ENCODE peak calls at places on chromosomes 6 and 20, in nine cellular contexts. One of them, this sample, is unnamed.

GRCh38 chr6:110323004-110323657 is 35.0 kb downstream of the METTL24 start:
- DNase-seq in psoas muscle: no peak
- DNase-seq in MM.1S: no peak
- DNase-seq in hepatocyte: no peak
- DNase-seq in left ventricle myocardium inferior: no peak
- DNase-seq in uterus: no peak
- DNase-seq in BE2C: no peak
- DNase-seq in right lobe of liver: no peak
- DNase-seq in endodermal cell: peak; percentile 91
- DNase-seq in this sample: no peak

GRCh38 chr6:128638817-128639216 is 118.4 kb upstream of the PTPRK start:
- DNase-seq in psoas muscle: no peak
- DNase-seq in MM.1S: no peak
- DNase-seq in hepatocyte: no peak
- DNase-seq in left ventricle myocardium inferior: no peak
- DNase-seq in uterus: no peak
- DNase-seq in BE2C: no peak
- DNase-seq in right lobe of liver: no peak
- DNase-seq in endodermal cell: no peak
- DNase-seq in this sample: no peak

GRCh38 chr6:2127484-2127911 is 117.9 kb downstream of the GMDS start:
- DNase-seq in psoas muscle: peak; percentile 32
- DNase-seq in MM.1S: no peak
- DNase-seq in hepatocyte: no peak
- DNase-seq in left ventricle myocardium inferior: peak; percentile 55
- DNase-seq in uterus: peak; percentile 33
- DNase-seq in BE2C: no peak
- DNase-seq in right lobe of liver: peak; percentile 68
- DNase-seq in endodermal cell: no peak
- DNase-seq in this sample: peak; percentile 70

GRCh38 chr20:62739067-62739466 is 30.4 kb downstream of the NTSR1 start:
- DNase-seq in psoas muscle: no peak
- DNase-seq in MM.1S: no peak
- DNase-seq in hepatocyte: no peak
- DNase-seq in left ventricle myocardium inferior: peak; percentile 4
- DNase-seq in uterus: no peak
- DNase-seq in BE2C: no peak
- DNase-seq in right lobe of liver: peak; percentile 42
- DNase-seq in endodermal cell: no peak
- DNase-seq in this sample: peak; percentile 60

GRCh38 chr20:58214310-58214709 is 14.1 kb downstream of the ANKRD60 start:
- DNase-seq in psoas muscle: no peak
- DNase-seq in MM.1S: no peak
- DNase-seq in hepatocyte: no peak
- DNase-seq in left ventricle myocardium inferior: no peak
- DNase-seq in uterus: no peak
- DNase-seq in BE2C: no peak
- DNase-seq in right lobe of liver: no peak
- DNase-seq in endodermal cell: no peak
- DNase-seq in this sample: no peak

GRCh38 chr20:59118855-59119254 is 44.8 kb upstream of the ZNF831 start:
- DNase-seq in psoas muscle: no peak
- DNase-seq in MM.1S: no peak
- DNase-seq in hepatocyte: no peak
- DNase-seq in left ventricle myocardium inferior: no peak
- DNase-seq in uterus: no peak
- DNase-seq in BE2C: no peak
- DNase-seq in right lobe of liver: no peak
- DNase-seq in endodermal cell: no peak
- DNase-seq in this sample: no peak

GRCh38 chr6:30814137-30815084 is 69.9 kb upstream of the DDR1 start:
- DNase-seq in psoas muscle: no peak
- DNase-seq in MM.1S: no peak
- DNase-seq in hepatocyte: peak; percentile 60
- DNase-seq in left ventricle myocardium inferior: no peak
- DNase-seq in uterus: no peak
- DNase-seq in BE2C: no peak
- DNase-seq in right lobe of liver: no peak
- DNase-seq in endodermal cell: peak; percentile 71
- DNase-seq in this sample: no peak

GRCh38 chr20:61806995-61807394 is 258.7 kb downstream of the TAF4 start:
- DNase-seq in psoas muscle: no peak
- DNase-seq in MM.1S: no peak
- DNase-seq in hepatocyte: no peak
- DNase-seq in left ventricle myocardium inferior: peak; percentile 6
- DNase-seq in uterus: no peak
- DNase-seq in BE2C: no peak
- DNase-seq in right lobe of liver: peak; percentile 42
- DNase-seq in endodermal cell: no peak
- DNase-seq in this sample: peak; percentile 55

GRCh38 chr20:24795444-24795843 is 153.6 kb upstream of the CST7 start:
- DNase-seq in psoas muscle: no peak
- DNase-seq in MM.1S: no peak
- DNase-seq in hepatocyte: no peak
- DNase-seq in left ventricle myocardium inferior: no peak
- DNase-seq in uterus: no peak
- DNase-seq in BE2C: no peak
- DNase-seq in right lobe of liver: no peak
- DNase-seq in endodermal cell: no peak
- DNase-seq in this sample: no peak

GRCh38 chr6:169454204-169454871 is 200.7 kb upstream of the THBS2 start:
- DNase-seq in psoas muscle: peak; percentile 45
- DNase-seq in MM.1S: no peak
- DNase-seq in hepatocyte: peak; percentile 63
- DNase-seq in left ventricle myocardium inferior: no peak
- DNase-seq in uterus: peak; percentile 76
- DNase-seq in BE2C: no peak
- DNase-seq in right lobe of liver: no peak
- DNase-seq in endodermal cell: no peak
- DNase-seq in this sample: no peak

GRCh38 chr6:85449818-85450577 is at the start of gene NT5E:
- DNase-seq in psoas muscle: peak; percentile 80
- DNase-seq in MM.1S: peak; percentile 86
- DNase-seq in hepatocyte: peak; percentile 59
- DNase-seq in left ventricle myocardium inferior: peak; percentile 74
- DNase-seq in uterus: peak; percentile 83
- DNase-seq in BE2C: peak; percentile 84
- DNase-seq in right lobe of liver: peak; percentile 94
- DNase-seq in endodermal cell: peak; percentile 93
- DNase-seq in this sample: peak; percentile 88

GRCh38 chr20:63736893-63737689 is 627 bp downstream of the LIME1 start:
- DNase-seq in psoas muscle: no peak
- DNase-seq in MM.1S: peak; percentile 62
- DNase-seq in hepatocyte: peak; percentile 37
- DNase-seq in left ventricle myocardium inferior: no peak
- DNase-seq in uterus: no peak
- DNase-seq in BE2C: peak; percentile 12
- DNase-seq in right lobe of liver: peak; percentile 71
- DNase-seq in endodermal cell: peak; percentile 76
- DNase-seq in this sample: peak; percentile 69

GRCh38 chr6:100484474-100484873 is 19.8 kb upstream of the SIM1 start:
- DNase-seq in psoas muscle: no peak
- DNase-seq in MM.1S: peak; percentile 52
- DNase-seq in hepatocyte: no peak
- DNase-seq in left ventricle myocardium inferior: no peak
- DNase-seq in uterus: no peak
- DNase-seq in BE2C: no peak
- DNase-seq in right lobe of liver: no peak
- DNase-seq in endodermal cell: no peak
- DNase-seq in this sample: no peak

GRCh38 chr6:34194770-34195169 is 41.9 kb upstream of the HMGA1 start:
- DNase-seq in psoas muscle: no peak
- DNase-seq in MM.1S: no peak
- DNase-seq in hepatocyte: no peak
- DNase-seq in left ventricle myocardium inferior: no peak
- DNase-seq in uterus: no peak
- DNase-seq in BE2C: no peak
- DNase-seq in right lobe of liver: no peak
- DNase-seq in endodermal cell: peak; percentile 59
- DNase-seq in this sample: no peak
- TF ChIP-seq CTCF in psoas muscle: no peak
- TF ChIP-seq CTCF in MM.1S: no peak
- TF ChIP-seq CTCF in hepatocyte: no peak
- TF ChIP-seq CTCF in left ventricle myocardium inferior: no peak
- TF ChIP-seq CTCF in uterus: no peak
- TF ChIP-seq CTCF in BE2C: no peak
- TF ChIP-seq CTCF in right lobe of liver: no peak
- TF ChIP-seq CTCF in endodermal cell: peak; percentile 63
- TF ChIP-seq CTCF in this sample: no peak

DNA sequence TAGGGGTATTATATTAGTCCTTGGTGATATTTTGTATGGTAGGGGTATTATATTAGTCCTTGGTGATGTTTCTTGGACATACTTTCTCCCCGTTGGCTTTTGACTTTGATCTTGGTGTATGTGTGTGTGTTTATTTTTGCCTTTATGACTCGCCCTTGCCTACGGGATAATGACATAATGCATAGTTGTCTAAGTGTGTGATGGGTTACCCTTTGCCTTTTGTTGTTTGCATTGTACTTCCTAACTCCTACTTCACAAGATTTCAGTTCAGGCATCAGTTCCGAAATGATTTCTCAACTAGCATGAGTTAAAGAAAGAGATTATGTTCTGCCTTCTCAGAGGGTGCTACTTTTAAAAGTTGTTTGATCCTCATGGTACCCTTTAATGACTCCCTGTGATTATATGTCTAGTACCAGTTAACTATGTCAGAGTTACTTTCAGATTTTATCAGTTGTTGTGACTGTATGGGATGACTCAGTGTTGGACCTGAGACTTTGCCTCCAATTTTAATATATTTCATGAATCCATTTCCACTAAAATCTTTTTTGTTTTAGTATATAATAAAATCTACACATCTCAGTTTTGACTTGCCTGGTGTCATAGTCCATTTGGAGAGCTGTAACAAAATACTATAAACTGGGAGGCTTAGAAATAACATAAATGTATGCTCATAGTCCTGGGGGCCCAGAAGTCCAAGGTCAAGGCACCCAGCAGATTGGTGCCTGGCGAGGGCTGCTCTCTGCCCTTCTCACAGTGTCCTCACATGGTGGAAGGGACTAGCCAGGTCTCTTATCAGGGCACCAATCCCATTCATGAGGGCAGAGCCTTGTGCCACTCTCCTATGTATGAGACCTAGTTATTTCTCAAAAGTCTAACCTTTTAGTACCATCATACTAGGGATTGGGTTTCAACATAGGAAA is 34.1 kb downstream of the CDYL start:
- DNase-seq in psoas muscle: no peak
- DNase-seq in MM.1S: no peak
- DNase-seq in hepatocyte: no peak
- DNase-seq in left ventricle myocardium inferior: no peak
- DNase-seq in uterus: no peak
- DNase-seq in BE2C: no peak
- DNase-seq in right lobe of liver: no peak
- DNase-seq in endodermal cell: no peak
- DNase-seq in this sample: no peak
- H3K9me3 ChIP-seq in psoas muscle: no peaks in the 10 kb centered on the region
- H3K9me3 ChIP-seq in MM.1S: no peaks in the 10 kb centered on the region
- H3K9me3 ChIP-seq in hepatocyte: no peaks in the 10 kb centered on the region
- H3K9me3 ChIP-seq in left ventricle myocardium inferior: no peaks in the 10 kb centered on the region
- H3K9me3 ChIP-seq in uterus: no peaks in the 10 kb centered on the region
- H3K9me3 ChIP-seq in BE2C: no peaks in the 10 kb centered on the region
- H3K9me3 ChIP-seq in right lobe of liver: no peaks in the 10 kb centered on the region
- H3K9me3 ChIP-seq in endodermal cell: no peaks in the 10 kb centered on the region
- H3K9me3 ChIP-seq in this sample: no peaks in the 10 kb centered on the region

GRCh38 chr6:28658475-28659249 is 133.0 kb downstream of the GPX5 start:
- DNase-seq in psoas muscle: no peak
- DNase-seq in MM.1S: no peak
- DNase-seq in hepatocyte: no peak
- DNase-seq in left ventricle myocardium inferior: no peak
- DNase-seq in uterus: no peak
- DNase-seq in BE2C: no peak
- DNase-seq in right lobe of liver: no peak
- DNase-seq in endodermal cell: peak; percentile 67
- DNase-seq in this sample: no peak

GRCh38 chr6:28657367-28657755 is 131.7 kb downstream of the GPX5 start:
- DNase-seq in psoas muscle: no peak
- DNase-seq in MM.1S: no peak
- DNase-seq in hepatocyte: no peak
- DNase-seq in left ventricle myocardium inferior: no peak
- DNase-seq in uterus: no peak
- DNase-seq in BE2C: no peak
- DNase-seq in right lobe of liver: no peak
- DNase-seq in endodermal cell: no peak
- DNase-seq in this sample: no peak

GRCh38 chr6:28659250-28659566 is 133.5 kb downstream of the GPX5 start:
- DNase-seq in psoas muscle: no peak
- DNase-seq in MM.1S: no peak
- DNase-seq in hepatocyte: no peak
- DNase-seq in left ventricle myocardium inferior: no peak
- DNase-seq in uterus: no peak
- DNase-seq in BE2C: no peak
- DNase-seq in right lobe of liver: no peak
- DNase-seq in endodermal cell: no peak
- DNase-seq in this sample: no peak

GRCh38 chr6:28656715-28657114 is 131.0 kb downstream of the GPX5 start:
- DNase-seq in psoas muscle: no peak
- DNase-seq in MM.1S: no peak
- DNase-seq in hepatocyte: no peak
- DNase-seq in left ventricle myocardium inferior: no peak
- DNase-seq in uterus: no peak
- DNase-seq in BE2C: no peak
- DNase-seq in right lobe of liver: no peak
- DNase-seq in endodermal cell: no peak
- DNase-seq in this sample: no peak

DNA sequence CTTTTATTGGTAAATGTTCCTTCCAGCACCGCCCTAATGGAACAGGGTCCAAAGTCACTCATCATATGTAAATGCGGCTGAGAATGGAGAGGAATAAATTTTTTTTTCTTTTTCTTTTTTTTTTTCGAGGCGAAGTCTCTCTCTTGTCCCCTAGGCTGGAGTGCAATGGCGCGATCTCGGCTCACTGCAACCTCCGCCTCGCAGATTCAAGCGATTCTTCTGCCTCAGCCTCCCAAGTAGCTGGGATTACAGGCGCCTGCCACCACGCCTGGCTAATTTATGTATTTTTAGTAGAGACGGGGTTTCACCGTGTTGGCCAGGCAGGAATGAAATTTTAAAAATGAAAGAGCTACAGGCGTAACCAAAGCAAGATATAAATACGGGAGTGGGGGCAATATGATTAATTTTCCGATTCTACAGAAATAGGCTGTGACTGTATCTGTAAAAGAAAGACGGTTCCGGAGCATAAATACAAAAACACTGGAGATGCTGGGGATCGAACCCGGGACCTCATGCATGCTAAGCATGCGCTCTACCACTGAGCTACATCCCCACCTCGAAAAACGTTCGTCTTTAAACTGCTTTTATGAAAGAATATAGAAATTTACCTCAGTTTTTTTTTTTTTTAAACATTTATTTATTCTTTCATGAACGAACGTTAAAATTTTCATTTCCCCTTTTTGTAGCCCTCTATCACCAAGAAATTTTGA is 132.2 kb downstream of the GPX5 start:
- DNase-seq in psoas muscle: no peak
- DNase-seq in MM.1S: peak; percentile 62
- DNase-seq in hepatocyte: peak; percentile 80
- DNase-seq in left ventricle myocardium inferior: no peak
- DNase-seq in uterus: peak; percentile 66
- DNase-seq in BE2C: peak; percentile 61
- DNase-seq in right lobe of liver: no peak
- DNase-seq in endodermal cell: peak; percentile 82
- DNase-seq in this sample: no peak
- H3K4me3 ChIP-seq in psoas muscle: peak overlapping the region; percentile 51
- H3K4me3 ChIP-seq in MM.1S: peak overlapping the region; percentile 72
- H3K4me3 ChIP-seq in hepatocyte: peak overlapping the region; percentile 58
- H3K4me3 ChIP-seq in left ventricle myocardium inferior: peak overlapping the region; percentile 58
- H3K4me3 ChIP-seq in uterus: peak overlapping the region; percentile 42
- H3K4me3 ChIP-seq in BE2C: peak overlapping the region; percentile 70
- H3K4me3 ChIP-seq in right lobe of liver: peak overlapping the region; percentile 1
- H3K4me3 ChIP-seq in endodermal cell: peak overlapping the region; percentile 93
- H3K4me3 ChIP-seq in this sample: peak overlapping the region; percentile 31

GRCh38 chr20:50112512-50113419 is at the start of gene UBE2V1:
- DNase-seq in psoas muscle: peak; percentile 91
- DNase-seq in MM.1S: peak; percentile 89
- DNase-seq in hepatocyte: peak; percentile 95
- DNase-seq in left ventricle myocardium inferior: peak; percentile 92
- DNase-seq in uterus: peak; percentile 86
- DNase-seq in BE2C: peak; percentile 92
- DNase-seq in right lobe of liver: peak; percentile 94
- DNase-seq in endodermal cell: peak; percentile 95
- DNase-seq in this sample: peak; percentile 96
- TF ChIP-seq CTCF in psoas muscle: peak; percentile 28
- TF ChIP-seq CTCF in MM.1S: peak; percentile 53
- TF ChIP-seq CTCF in hepatocyte: peak; percentile 30
- TF ChIP-seq CTCF in left ventricle myocardium inferior: peak; percentile 40
- TF ChIP-seq CTCF in uterus: peak; percentile 46
- TF ChIP-seq CTCF in BE2C: no peak
- TF ChIP-seq CTCF in right lobe of liver: no peak
- TF ChIP-seq CTCF in endodermal cell: peak; percentile 42
- TF ChIP-seq CTCF in this sample: peak; percentile 41